ENCODE peak calls at places on chromosomes 11 and 22, in four cellular contexts. X is NAMALWA, K is NCI-H1694 treated with DMSO at 0.1 percent for 48 hours, Q is Right ventricle myocardium superior. C is an unnamed sample.

GRCh38 chr11:45028921-45029680 is 78.4 kb upstream of the TP53I11 start:
- DNase-seq in X (no peak), Q (no peak), K (no peak), C (no peak)

GRCh38 chr11:27528711-27529110 is 22.1 kb upstream of the LIN7C start:
- DNase-seq in K (no peak), X (no peak), Q (no peak), C (no peak)

GRCh38 chr11:1882265-1883238 is 9.1 kb downstream of the PRR33 start:
- DNase-seq in K (no peak), Q (peak), X (peak), C (peak)

GRCh38 chr11:119307974-119308373 is 9.0 kb downstream of the MCAM start:
- DNase-seq in X (no peak), Q (no peak), K (no peak), C (no peak)

GRCh38 chr11:86692317-86692716 is 19.9 kb upstream of the ME3 start:
- DNase-seq in X (no peak), Q (no peak), K (no peak), C (no peak)

GRCh38 chr11:12884751-12885318 is 124.3 kb upstream of the RASSF10 start:
- DNase-seq in X (no peak), Q (no peak), K (no peak), C (no peak)

GRCh38 chr22:44828193-44828592 is 75.8 kb downstream of the ARHGAP8 start:
- DNase-seq in Q (peak), X (peak), K (no peak), C (no peak)

GRCh38 chr11:36037031-36037430 is 93.2 kb downstream of the LDLRAD3 start:
- DNase-seq in X (no peak), K (no peak), Q (peak), C (no peak)

GRCh38 chr11:61917357-61918109 is at the start of gene RAB3IL1:
- DNase-seq in K (no peak), X (no peak), Q (peak), C (no peak)

GRCh38 chr11:6617315-6617781 is 1.9 kb downstream of the TPP1 start:
- DNase-seq in K (no peak), Q (no peak), X (no peak), C (no peak)

GRCh38 chr11:17298302-17298701 is 21.8 kb downstream of the NUCB2 start:
- DNase-seq in K (no peak), Q (no peak), X (no peak), C (no peak)

GRCh38 chr11:93543292-93543977 is at the start of gene SMCO4:
- DNase-seq in K (peak), Q (peak), X (peak), C (peak)

GRCh38 chr11:124762077-124762623 is at the start of gene ESAM:
- DNase-seq in Q (peak), K (no peak), X (peak), C (peak)

GRCh38 chr22:31089101-31090100 is 8.3 kb downstream of the SMTN start:
- DNase-seq in Q (peak), K (peak), X (peak), C (peak)

GRCh38 chr11:6618117-6619020 is 853 bp downstream of the TPP1 start:
- DNase-seq in K (no peak), X (peak), Q (peak), C (no peak)

GRCh38 chr11:94597896-94598295 is 30.7 kb downstream of the PIWIL4 start:
- DNase-seq in X (no peak), Q (no peak), K (no peak), C (no peak)

GRCh38 chr11:27464155-27464759 is 8.3 kb downstream of the LGR4 start:
- DNase-seq in Q (no peak), K (no peak), X (no peak), C (no peak)

GRCh38 chr22:42202669-42203068 is 67.8 kb downstream of the TCF20 start:
- DNase-seq in X (no peak), Q (no peak), K (no peak), C (no peak)